ENCODE peak calls at places on chromosomes 6 and 20, in four cellular contexts. Z, R, B and V are unnamed samples.

GRCh38 chr20:59063358-59064213 is 21.0 kb upstream of the PRELID3B start:
- DNase-seq in Z (peak; percentile 82), R (peak; percentile 77), B (peak; percentile 11), V (no peak)

GRCh38 chr6:116265081-116265829 is 11.4 kb upstream of the TSPYL4 start:
- DNase-seq in Z (peak; percentile 74), R (peak; percentile 92), B (no peak), V (peak; percentile 56)

GRCh38 chr6:134267917-134268361 is 50.0 kb downstream of the SGK1 start:
- DNase-seq in Z (no peak), R (no peak), B (peak; percentile 46), V (peak; percentile 31)

GRCh38 chr20:53778041-53778516 is 184.4 kb upstream of the ZNF217 start:
- DNase-seq in Z (no peak), R (no peak), B (no peak), V (no peak)

GRCh38 chr20:61621381-61621780 is 369.3 kb downstream of the CDH4 start:
- DNase-seq in Z (no peak), R (no peak), B (no peak), V (no peak)

GRCh38 chr6:145525038-145525437 is 210.3 kb downstream of the EPM2A start:
- DNase-seq in Z (no peak), R (no peak), B (no peak), V (no peak)

GRCh38 chr6:28884423-28885148 is 39.2 kb downstream of the TRIM27 start:
- DNase-seq in Z (no peak), R (peak; percentile 41), B (no peak), V (no peak)

GRCh38 chr6:135128268-135128914 is 52.7 kb upstream of the MYB start:
- DNase-seq in Z (no peak), R (no peak), B (no peak), V (no peak)

GRCh38 chr20:63625771-63626423 is 1.0 kb downstream of the GMEB2 start:
- DNase-seq in Z (no peak), R (no peak), B (no peak), V (no peak)

GRCh38 chr20:52342913-52343312 is 151.3 kb upstream of the ZFP64 start:
- DNase-seq in Z (no peak), R (no peak), B (no peak), V (no peak)

GRCh38 chr6:3592371-3592941 is 135.6 kb upstream of the SLC22A23 start:
- DNase-seq in Z (peak; percentile 86), R (peak; percentile 93), B (no peak), V (no peak)

GRCh38 chr6:87382861-87383260 is 24.9 kb upstream of the CFAP206 start:
- DNase-seq in Z (no peak), R (no peak), B (no peak), V (no peak)

GRCh38 chr6:35381132-35381531 is 38.8 kb downstream of the PPARD start:
- DNase-seq in Z (peak; percentile 57), R (no peak), B (no peak), V (no peak)

GRCh38 chr6:3449321-3449720 is 7.5 kb downstream of the SLC22A23 start:
- DNase-seq in Z (no peak), R (no peak), B (no peak), V (no peak)

GRCh38 chr6:71745525-71745924 is 140.8 kb upstream of the RIMS1 start:
- DNase-seq in Z (peak; percentile 0), R (no peak), B (no peak), V (no peak)

GRCh38 chr20:2059411-2059810 is 42.2 kb upstream of the STK35 start:
- DNase-seq in Z (no peak), R (no peak), B (no peak), V (no peak)

GRCh38 chr6:15893556-15894253 is 230.9 kb upstream of the DTNBP1 start:
- DNase-seq in Z (peak; percentile 11), R (peak; percentile 38), B (no peak), V (no peak)